ENCODE peak calls at places on chromosomes 2 and 18, in four cellular contexts. One of them, this sample, is unnamed.

GRCh38 chr18:36672437-36673344 is 156.1 kb downstream of the TPGS2 start:
- DNase-seq in CD8-positive, alpha-beta T cell: no peak
- DNase-seq in cardiac muscle cell: peak
- DNase-seq in kidney: no peak
- DNase-seq in this sample: peak

GRCh38 chr2:200406379-200406778 is 99.9 kb downstream of the SPATS2L start:
- DNase-seq in CD8-positive, alpha-beta T cell: no peak
- DNase-seq in cardiac muscle cell: peak
- DNase-seq in kidney: no peak
- DNase-seq in this sample: peak

GRCh38 chr18:13221821-13222220 is 3.3 kb downstream of the LDLRAD4 start:
- DNase-seq in cardiac muscle cell: no peak
- DNase-seq in CD8-positive, alpha-beta T cell: no peak
- DNase-seq in kidney: peak
- DNase-seq in this sample: no peak

GRCh38 chr2:161243312-161243711 is 64.9 kb upstream of the PSMD14 start:
- DNase-seq in cardiac muscle cell: no peak
- DNase-seq in CD8-positive, alpha-beta T cell: no peak
- DNase-seq in kidney: no peak
- DNase-seq in this sample: no peak

GRCh38 chr18:46736136-46736535 is 20.7 kb downstream of the ST8SIA5 start:
- DNase-seq in cardiac muscle cell: no peak
- DNase-seq in CD8-positive, alpha-beta T cell: no peak
- DNase-seq in kidney: no peak
- DNase-seq in this sample: no peak

GRCh38 chr2:36820942-36821605 is 124.6 kb downstream of the VIT start:
- DNase-seq in cardiac muscle cell: no peak
- DNase-seq in CD8-positive, alpha-beta T cell: no peak
- DNase-seq in kidney: no peak
- DNase-seq in this sample: no peak

GRCh38 chr2:65666156-65666725 is 233.8 kb upstream of the SPRED2 start:
- DNase-seq in cardiac muscle cell: peak
- DNase-seq in kidney: no peak
- DNase-seq in CD8-positive, alpha-beta T cell: no peak
- DNase-seq in this sample: peak

GRCh38 chr2:62270728-62271127 is 74.8 kb downstream of the B3GNT2 start:
- DNase-seq in CD8-positive, alpha-beta T cell: no peak
- DNase-seq in cardiac muscle cell: peak
- DNase-seq in kidney: peak
- DNase-seq in this sample: peak

GRCh38 chr2:43100883-43101662 is 125.3 kb downstream of the ZFP36L2 start:
- DNase-seq in cardiac muscle cell: peak
- DNase-seq in CD8-positive, alpha-beta T cell: no peak
- DNase-seq in kidney: peak
- DNase-seq in this sample: peak

GRCh38 chr18:77114564-77115391 is 17.8 kb downstream of the MBP start:
- DNase-seq in cardiac muscle cell: peak
- DNase-seq in kidney: peak
- DNase-seq in CD8-positive, alpha-beta T cell: peak
- DNase-seq in this sample: peak

GRCh38 chr2:195842932-195843331 is 185.9 kb downstream of the SLC39A10 start:
- DNase-seq in kidney: no peak
- DNase-seq in CD8-positive, alpha-beta T cell: no peak
- DNase-seq in cardiac muscle cell: no peak
- DNase-seq in this sample: no peak

GRCh38 chr18:76772665-76773064 is 49.7 kb upstream of the ZNF236 start:
- DNase-seq in kidney: no peak
- DNase-seq in cardiac muscle cell: no peak
- DNase-seq in CD8-positive, alpha-beta T cell: no peak
- DNase-seq in this sample: no peak

GRCh38 chr2:9752441-9753275 is 90.6 kb upstream of the TAF1B start:
- DNase-seq in cardiac muscle cell: peak
- DNase-seq in kidney: no peak
- DNase-seq in CD8-positive, alpha-beta T cell: peak
- DNase-seq in this sample: peak

GRCh38 chr2:159508140-159508539 is 108.2 kb downstream of the BAZ2B start:
- DNase-seq in kidney: no peak
- DNase-seq in CD8-positive, alpha-beta T cell: no peak
- DNase-seq in cardiac muscle cell: no peak
- DNase-seq in this sample: no peak

GRCh38 chr18:80252136-80252535 is 4.8 kb upstream of the PARD6G start:
- DNase-seq in CD8-positive, alpha-beta T cell: no peak
- DNase-seq in kidney: no peak
- DNase-seq in cardiac muscle cell: peak
- DNase-seq in this sample: peak

GRCh38 chr18:69494841-69495240 is 94.2 kb downstream of the DOK6 start:
- DNase-seq in cardiac muscle cell: no peak
- DNase-seq in kidney: no peak
- DNase-seq in CD8-positive, alpha-beta T cell: no peak
- DNase-seq in this sample: no peak

GRCh38 chr2:182767578-182767977 is 51.5 kb downstream of the DNAJC10 start:
- DNase-seq in cardiac muscle cell: peak
- DNase-seq in kidney: no peak
- DNase-seq in CD8-positive, alpha-beta T cell: no peak
- DNase-seq in this sample: peak

GRCh38 chr2:1736997-1737480 is 7.3 kb downstream of the PXDN start:
- DNase-seq in kidney: peak
- DNase-seq in CD8-positive, alpha-beta T cell: no peak
- DNase-seq in cardiac muscle cell: peak
- DNase-seq in this sample: peak

GRCh38 chr18:26579941-26580618 is 31.7 kb upstream of the KCTD1 start:
- DNase-seq in kidney: no peak
- DNase-seq in CD8-positive, alpha-beta T cell: no peak
- DNase-seq in cardiac muscle cell: no peak
- DNase-seq in this sample: no peak

GRCh38 chr2:134900151-134900550 is 18.5 kb upstream of the CCNT2 start:
- DNase-seq in cardiac muscle cell: no peak
- DNase-seq in kidney: no peak
- DNase-seq in CD8-positive, alpha-beta T cell: no peak
- DNase-seq in this sample: peak

GRCh38 chr2:94869552-94870391 is 1.5 kb upstream of the TEKT4 start:
- DNase-seq in CD8-positive, alpha-beta T cell: no peak
- DNase-seq in kidney: peak
- DNase-seq in cardiac muscle cell: no peak
- DNase-seq in this sample: no peak

GRCh38 chr2:104873689-104874054 is 19.8 kb downstream of the POU3F3 start:
- DNase-seq in cardiac muscle cell: no peak
- DNase-seq in CD8-positive, alpha-beta T cell: no peak
- DNase-seq in kidney: no peak
- DNase-seq in this sample: no peak

GRCh38 chr2:17813742-17814458 is 2.4 kb upstream of the MSGN1 start:
- DNase-seq in cardiac muscle cell: peak
- DNase-seq in CD8-positive, alpha-beta T cell: no peak
- DNase-seq in kidney: no peak
- DNase-seq in this sample: peak

GRCh38 chr2:136022747-136023146 is 37.3 kb upstream of the DARS1 start:
- DNase-seq in kidney: no peak
- DNase-seq in cardiac muscle cell: peak
- DNase-seq in CD8-positive, alpha-beta T cell: no peak
- DNase-seq in this sample: peak

GRCh38 chr2:10322973-10323372 is 20.3 kb downstream of the HPCAL1 start:
- DNase-seq in kidney: no peak
- DNase-seq in CD8-positive, alpha-beta T cell: no peak
- DNase-seq in cardiac muscle cell: no peak
- DNase-seq in this sample: no peak

GRCh38 chr2:210225461-210225798 is 183 bp upstream of the ACADL start:
- DNase-seq in kidney: no peak
- DNase-seq in cardiac muscle cell: peak
- DNase-seq in CD8-positive, alpha-beta T cell: no peak
- DNase-seq in this sample: peak

GRCh38 chr2:67322361-67323001 is 74.7 kb upstream of the ETAA1 start:
- DNase-seq in cardiac muscle cell: peak
- DNase-seq in CD8-positive, alpha-beta T cell: no peak
- DNase-seq in kidney: no peak
- DNase-seq in this sample: peak

GRCh38 chr2:18311413-18311812 is 249.0 kb downstream of the RDH14 start:
- DNase-seq in cardiac muscle cell: no peak
- DNase-seq in kidney: no peak
- DNase-seq in CD8-positive, alpha-beta T cell: no peak
- DNase-seq in this sample: no peak

GRCh38 chr2:209771474-209772292 is at the start of gene UNC80:
- DNase-seq in CD8-positive, alpha-beta T cell: no peak
- DNase-seq in kidney: peak
- DNase-seq in cardiac muscle cell: peak
- DNase-seq in this sample: peak

DNA sequence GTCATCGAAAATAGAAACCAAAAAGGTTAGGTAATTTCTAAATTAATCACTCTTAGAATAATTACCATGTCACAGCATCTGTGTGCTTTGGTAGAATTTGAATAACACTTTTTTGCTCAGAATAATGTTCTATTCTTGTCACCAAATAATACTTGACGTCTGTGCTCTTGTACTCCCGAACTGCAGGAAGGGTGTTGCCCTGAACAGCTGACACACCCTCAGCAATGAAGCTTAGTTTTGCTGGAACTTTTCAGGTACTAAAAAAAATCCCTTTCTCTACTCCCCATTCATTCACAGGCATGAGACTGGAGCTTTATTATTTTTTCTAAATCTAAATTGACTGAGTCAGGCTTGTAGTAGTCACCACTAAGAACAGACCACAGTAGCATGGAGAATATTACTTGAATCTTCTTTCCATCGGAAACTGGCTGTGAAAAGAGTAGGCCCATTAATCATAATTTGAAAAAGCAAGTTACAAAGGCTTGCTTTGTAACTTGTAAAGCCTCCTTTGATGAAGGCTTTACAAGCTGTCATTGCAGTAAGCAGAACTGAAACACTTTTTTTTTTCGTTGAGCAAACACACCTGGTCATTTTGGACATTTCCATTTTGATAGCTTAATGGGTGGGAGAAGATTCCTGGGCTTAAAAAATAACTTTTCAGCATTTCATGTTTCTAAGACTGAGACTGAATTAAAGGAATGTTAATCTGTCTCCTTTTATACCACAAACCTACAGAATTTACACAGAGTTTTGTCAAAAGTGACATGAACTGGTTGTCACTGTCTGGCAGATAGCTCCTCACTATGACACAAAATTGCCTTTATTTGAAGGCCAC is 70.3 kb upstream of the PELI1 start:
- DNase-seq in CD8-positive, alpha-beta T cell: no peak
- DNase-seq in cardiac muscle cell: no peak
- DNase-seq in kidney: no peak
- DNase-seq in this sample: no peak
- H3K4me3 ChIP-seq in CD8-positive, alpha-beta T cell: no peak
- H3K4me3 ChIP-seq in cardiac muscle cell: no peak
- H3K4me3 ChIP-seq in kidney: no peak
- H3K4me3 ChIP-seq in this sample: no peak

GRCh38 chr2:29317077-29317517 is 201.9 kb downstream of the CLIP4 start:
- DNase-seq in kidney: no peak
- DNase-seq in CD8-positive, alpha-beta T cell: no peak
- DNase-seq in cardiac muscle cell: peak
- DNase-seq in this sample: peak

GRCh38 chr2:29311458-29311857 is 196.2 kb downstream of the CLIP4 start:
- DNase-seq in cardiac muscle cell: no peak
- DNase-seq in CD8-positive, alpha-beta T cell: no peak
- DNase-seq in kidney: no peak
- DNase-seq in this sample: no peak

GRCh38 chr2:29310665-29311348 is 195.6 kb downstream of the CLIP4 start:
- DNase-seq in cardiac muscle cell: no peak
- DNase-seq in CD8-positive, alpha-beta T cell: no peak
- DNase-seq in kidney: no peak
- DNase-seq in this sample: no peak

GRCh38 chr2:29317801-29318485 is 202.7 kb downstream of the CLIP4 start:
- DNase-seq in cardiac muscle cell: no peak
- DNase-seq in CD8-positive, alpha-beta T cell: no peak
- DNase-seq in kidney: no peak
- DNase-seq in this sample: no peak

DNA sequence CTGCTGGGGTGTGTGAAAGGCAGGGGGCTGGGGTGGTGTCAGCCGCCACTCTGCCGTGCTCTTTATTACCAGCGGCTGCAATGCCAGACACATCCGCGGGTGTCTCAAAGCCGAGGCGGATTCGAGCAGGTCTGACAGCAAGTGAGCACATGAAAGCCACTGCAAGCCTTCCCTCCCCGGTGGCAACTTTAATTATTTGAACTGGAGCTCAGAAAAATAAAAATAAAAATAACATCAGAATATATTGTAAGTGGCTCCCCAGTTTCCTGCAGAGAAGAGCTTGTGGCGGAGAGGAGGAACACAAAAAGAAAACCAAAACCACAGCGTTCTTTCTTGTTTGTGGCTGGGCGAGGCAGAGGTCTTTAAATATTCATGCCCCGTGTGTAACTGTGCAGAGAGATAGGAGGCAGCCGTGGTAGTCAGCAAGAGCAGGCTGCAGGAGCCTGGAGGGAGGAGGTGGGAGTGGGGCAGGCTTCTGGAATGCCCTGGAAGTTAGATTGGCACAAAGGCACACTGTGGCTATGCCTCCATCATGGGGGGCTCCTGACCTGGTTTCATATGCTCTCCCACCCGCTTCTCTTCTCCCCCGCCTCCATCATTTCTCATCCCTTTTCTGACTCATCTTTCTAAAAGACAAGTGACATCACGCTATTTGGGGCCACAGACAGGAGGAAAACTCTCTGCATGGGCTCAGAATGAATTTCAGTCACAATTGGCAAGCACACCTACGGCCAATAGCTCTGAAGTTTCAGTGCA is 199.8 kb downstream of the CLIP4 start:
- DNase-seq in CD8-positive, alpha-beta T cell: peak
- DNase-seq in kidney: no peak
- DNase-seq in cardiac muscle cell: peak
- DNase-seq in this sample: no peak
- TF ChIP-seq CTCF in CD8-positive, alpha-beta T cell: no peak
- TF ChIP-seq CTCF in kidney: peak
- TF ChIP-seq CTCF in cardiac muscle cell: no peak
- TF ChIP-seq CTCF in this sample: no peak

DNA sequence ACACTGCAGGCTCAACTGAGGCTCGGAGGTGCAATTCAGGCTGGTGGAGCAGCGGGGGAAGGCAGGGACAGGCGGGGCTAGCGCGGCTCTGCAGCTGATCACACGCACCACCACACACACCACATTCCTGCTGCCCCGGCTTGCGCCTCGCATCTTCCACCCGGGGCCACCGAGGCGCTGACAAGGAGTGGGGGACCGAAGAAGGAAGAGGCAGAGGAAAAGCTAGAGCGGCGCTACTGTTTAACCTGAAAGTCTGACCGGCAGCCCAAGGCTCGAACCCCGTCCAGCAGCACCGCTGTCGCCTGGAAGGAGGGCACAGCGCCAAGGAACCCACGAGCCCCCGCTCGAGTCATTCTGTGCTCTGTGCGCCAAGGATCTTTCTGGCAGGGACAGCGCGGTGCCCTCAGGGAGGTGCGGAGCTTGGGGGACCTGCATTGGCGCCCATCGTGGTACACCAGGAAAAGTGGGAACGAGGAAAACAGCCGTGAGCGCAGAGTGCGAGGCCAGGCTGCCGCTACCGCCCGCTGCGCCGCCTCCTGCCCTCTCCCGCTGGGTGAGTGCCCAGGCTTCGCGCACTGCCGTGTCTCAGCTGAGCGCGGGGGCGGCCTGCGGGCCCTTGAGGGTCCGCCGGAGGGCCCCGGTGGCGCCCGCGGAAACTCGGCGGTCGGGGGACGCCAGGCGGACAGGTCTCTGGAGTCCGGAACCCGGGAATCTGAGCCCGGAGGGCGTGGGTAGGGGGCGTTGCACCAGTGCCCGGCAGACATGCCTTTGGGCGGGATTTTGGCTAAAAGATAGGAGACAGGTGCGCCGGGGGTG is 865 bp upstream of the KCNJ3 start:
- DNase-seq in cardiac muscle cell: peak
- DNase-seq in CD8-positive, alpha-beta T cell: no peak
- DNase-seq in kidney: peak
- DNase-seq in this sample: no peak
- H3K4me3 ChIP-seq in cardiac muscle cell: peak
- H3K4me3 ChIP-seq in CD8-positive, alpha-beta T cell: no peak
- H3K4me3 ChIP-seq in kidney: peak
- H3K4me3 ChIP-seq in this sample: peak

GRCh38 chr2:28370355-28370754 is 22.3 kb upstream of the FOSL2 start:
- DNase-seq in kidney: no peak
- DNase-seq in CD8-positive, alpha-beta T cell: no peak
- DNase-seq in cardiac muscle cell: no peak
- DNase-seq in this sample: no peak
- TF ChIP-seq CTCF in kidney: no peak
- TF ChIP-seq CTCF in CD8-positive, alpha-beta T cell: no peak
- TF ChIP-seq CTCF in cardiac muscle cell: no peak
- TF ChIP-seq CTCF in this sample: no peak

This sample was measured in cardiac fibroblast.